ENCODE peak calls at places on chromosome 15, in five cellular contexts. X, V, R, U and H are unnamed samples.

GRCh38 chr15:77398927-77399326 is 21.0 kb downstream of the PEAK1 start:
- DNase-seq in U (no peak), V (no peak), X (no peak), R (no peak), H (no peak)

GRCh38 chr15:70266412-70267089 is 168.8 kb upstream of the TLE3 start:
- DNase-seq in R (no peak), X (peak; percentile 80), U (no peak), V (no peak), H (no peak)

GRCh38 chr15:95142441-95142840 is 911.1 kb downstream of the MCTP2 start:
- DNase-seq in V (no peak), R (no peak), U (peak; percentile 49), X (no peak), H (no peak)

GRCh38 chr15:87591042-87591441 is 665.5 kb downstream of the NTRK3 start:
- DNase-seq in V (no peak), R (no peak), X (no peak), U (no peak), H (no peak)

GRCh38 chr15:68536331-68537095 is 42.3 kb upstream of the CORO2B start:
- DNase-seq in V (peak; percentile 87), R (no peak), X (no peak), U (peak; percentile 82), H (peak; percentile 81)

GRCh38 chr15:82140859-82141258 is 95.0 kb upstream of the MEX3B start:
- DNase-seq in R (no peak), X (no peak), V (no peak), U (no peak), H (no peak)

GRCh38 chr15:101024111-101024695 is 105.0 kb downstream of the LRRK1 start:
- DNase-seq in R (no peak), V (no peak), X (peak; percentile 62), U (no peak), H (no peak)

GRCh38 chr15:96328101-96328958 is 2.2 kb upstream of the NR2F2 start:
- DNase-seq in R (no peak), X (no peak), V (no peak), U (no peak), H (no peak)

GRCh38 chr15:22845289-22845900 is 6.9 kb downstream of the NIPA2 start:
- DNase-seq in V (peak; percentile 21), X (no peak), U (peak; percentile 38), R (no peak), H (no peak)